ENCODE peak calls at places on chromosome 9, in four cellular contexts. B is tibial nerve, J is substantia nigra, S is NCI-H2171 treated with DMSO at 0.1 percent for 48 hours. A is an unnamed sample.

GRCh38 chr9:98491778-98492177 is 217.0 kb downstream of the GABBR2 start:
- DNase-seq in B (no peak), J (no peak), S (no peak), A (no peak)

GRCh38 chr9:130462685-130463084 is 17.9 kb downstream of the ASS1 start:
- DNase-seq in B (no peak), J (no peak), S (peak), A (peak)

GRCh38 chr9:95515272-95516113 is 1.3 kb downstream of the PTCH1 start:
- DNase-seq in B (no peak), J (no peak), S (peak), A (peak)

GRCh38 chr9:32665101-32665500 is 29.6 kb upstream of the TAF1L start:
- DNase-seq in B (no peak), J (no peak), S (no peak), A (no peak)

GRCh38 chr9:4689013-4689412 is 9.6 kb downstream of the CDC37L1 start:
- DNase-seq in B (no peak), J (no peak), S (no peak), A (no peak)

GRCh38 chr9:114390952-114391351 is 3.2 kb upstream of the AKNA start:
- DNase-seq in B (no peak), J (no peak), S (no peak), A (no peak)

GRCh38 chr9:137167113-137167751 is 2.6 kb downstream of the LRRC26 start:
- DNase-seq in B (no peak), J (no peak), S (peak), A (no peak)

GRCh38 chr9:7243838-7244237 is 486.1 kb downstream of the KDM4C start:
- DNase-seq in B (no peak), J (no peak), S (no peak), A (no peak)

GRCh38 chr9:75089369-75089766 is 1.1 kb downstream of the OSTF1 start:
- DNase-seq in B (no peak), J (no peak), S (no peak), A (no peak)

GRCh38 chr9:130186839-130187522 is 14.8 kb downstream of the NCS1 start:
- DNase-seq in B (no peak), J (no peak), S (no peak), A (no peak)

GRCh38 chr9:111842313-111842712 is 47.6 kb upstream of the SHOC1 start:
- DNase-seq in B (no peak), J (no peak), S (peak), A (no peak)

GRCh38 chr9:89749500-89750116 is 144.8 kb downstream of the GADD45G start:
- DNase-seq in B (no peak), J (no peak), S (no peak), A (no peak)

GRCh38 chr9:134858051-134858841 is 22.4 kb upstream of the FCN2 start:
- DNase-seq in B (no peak), J (no peak), S (no peak), A (no peak)

GRCh38 chr9:35615981-35616680 is 2.1 kb downstream of the CD72 start:
- DNase-seq in B (no peak), J (no peak), S (no peak), A (no peak)

GRCh38 chr9:107566596-107566995 is 77.0 kb upstream of the KLF4 start:
- DNase-seq in B (no peak), J (no peak), S (no peak), A (no peak)

GRCh38 chr9:4301971-4302427 is 2.1 kb upstream of the GLIS3 start:
- DNase-seq in B (no peak), J (no peak), S (no peak), A (no peak)

GRCh38 chr9:30310711-30311110 is 2073.7 kb upstream of the ACO1 start:
- DNase-seq in B (no peak), J (no peak), S (no peak), A (no peak)

GRCh38 chr9:74496819-74497749 is at the start of gene RORB:
- DNase-seq in B (peak), J (peak), S (peak), A (peak)

GRCh38 chr9:38112010-38112409 is 43.0 kb upstream of the SHB start:
- DNase-seq in B (no peak), J (no peak), S (no peak), A (no peak)

GRCh38 chr9:4933177-4933576 is 51.9 kb upstream of the JAK2 start:
- DNase-seq in B (no peak), J (no peak), S (no peak), A (no peak)

GRCh38 chr9:88173378-88173999 is 35.2 kb upstream of the SPATA31C2 start:
- DNase-seq in B (peak), J (no peak), S (peak), A (peak)

GRCh38 chr9:90773593-90773992 is 28.0 kb upstream of the SYK start:
- DNase-seq in B (no peak), J (no peak), S (peak), A (no peak)

GRCh38 chr9:114664181-114664580 is 6.6 kb upstream of the TEX53 start:
- DNase-seq in B (no peak), J (no peak), S (no peak), A (no peak)

GRCh38 chr9:100098241-100098886 is 436 bp downstream of the ERP44 start:
- DNase-seq in B (peak), J (no peak), S (peak), A (no peak)

GRCh38 chr9:18393340-18394130 is 80.4 kb upstream of the ADAMTSL1 start:
- DNase-seq in B (peak), J (no peak), S (peak), A (no peak)

GRCh38 chr9:121895836-121896544 is 197.1 kb downstream of the TTLL11 start:
- DNase-seq in B (peak), J (no peak), S (peak), A (no peak)

GRCh38 chr9:36832232-36832795 is 201.8 kb downstream of the PAX5 start:
- DNase-seq in B (no peak), J (no peak), S (no peak), A (no peak)

GRCh38 chr9:132509921-132510874 is 72.2 kb upstream of the BARHL1 start:
- DNase-seq in B (no peak), J (no peak), S (no peak), A (no peak)

GRCh38 chr9:133707761-133708122 is 30.4 kb downstream of the SARDH start:
- DNase-seq in B (no peak), J (no peak), S (peak), A (no peak)

GRCh38 chr9:5529683-5530221 is 19.4 kb downstream of the PDCD1LG2 start:
- DNase-seq in B (no peak), J (no peak), S (no peak), A (no peak)

GRCh38 chr9:18427691-18428090 is 46.3 kb upstream of the ADAMTSL1 start:
- DNase-seq in B (no peak), J (no peak), S (no peak), A (no peak)

GRCh38 chr9:111036946-111037743 is 1.1 kb downstream of the LPAR1 start:
- DNase-seq in B (peak), J (no peak), S (no peak), A (no peak)

GRCh38 chr9:114214181-114214580 is 58.8 kb downstream of the COL27A1 start:
- DNase-seq in B (no peak), J (no peak), S (no peak), A (no peak)

GRCh38 chr9:14238518-14238917 is 75.4 kb downstream of the NFIB start:
- DNase-seq in B (no peak), J (no peak), S (no peak), A (no peak)

GRCh38 chr9:115413304-115413703 is 295.3 kb upstream of the TNC start:
- DNase-seq in B (no peak), J (no peak), S (no peak), A (no peak)

GRCh38 chr9:116153765-116154333 is at the start of gene PAPPA:
- DNase-seq in B (no peak), J (no peak), S (no peak), A (no peak)

GRCh38 chr9:70218767-70219166 is 40.0 kb upstream of the SMC5 start:
- DNase-seq in B (no peak), J (no peak), S (no peak), A (no peak)

GRCh38 chr9:281753-282645 is 67.3 kb downstream of the DOCK8 start:
- DNase-seq in B (no peak), J (no peak), S (no peak), A (no peak)

GRCh38 chr9:114287763-114288232 is 35.1 kb upstream of the ORM1 start:
- DNase-seq in B (no peak), J (no peak), S (no peak), A (no peak)

GRCh38 chr9:684055-684949 is 157.2 kb upstream of the DMRT1 start:
- DNase-seq in B (no peak), J (no peak), S (no peak), A (peak)